ENCODE peak calls at places on chromosomes 4 and X, in four cellular contexts. One of them, this sample, is unnamed.

GRCh38 chrX:32041181-32041580 is 969.3 kb upstream of the FTHL17 start:
- DNase-seq in anterior cingulate cortex: peak
- DNase-seq in GM20000: no peak
- DNase-seq in stimulated activated CD4-positive, alpha-beta T cell treated with anti-CD3 and anti-CD28 coated beads, Interleukin-15, amount 100 ng/mL, for 1 hour: no peak
- DNase-seq in this sample: no peak

GRCh38 chr4:73417973-73418372 is 13.9 kb downstream of the ALB start:
- DNase-seq in GM20000: no peak
- DNase-seq in stimulated activated CD4-positive, alpha-beta T cell treated with anti-CD3 and anti-CD28 coated beads, Interleukin-15, amount 100 ng/mL, for 1 hour: no peak
- DNase-seq in anterior cingulate cortex: no peak
- DNase-seq in this sample: no peak

GRCh38 chr4:80192937-80193336 is 4.4 kb upstream of the PRDM8 start:
- DNase-seq in stimulated activated CD4-positive, alpha-beta T cell treated with anti-CD3 and anti-CD28 coated beads, Interleukin-15, amount 100 ng/mL, for 1 hour: no peak
- DNase-seq in anterior cingulate cortex: no peak
- DNase-seq in GM20000: no peak
- DNase-seq in this sample: peak

GRCh38 chr4:174222266-174222872 is 61.1 kb downstream of the FBXO8 start:
- DNase-seq in GM20000: no peak
- DNase-seq in anterior cingulate cortex: no peak
- DNase-seq in stimulated activated CD4-positive, alpha-beta T cell treated with anti-CD3 and anti-CD28 coated beads, Interleukin-15, amount 100 ng/mL, for 1 hour: no peak
- DNase-seq in this sample: peak

GRCh38 chr4:6733358-6734164 is 17.6 kb downstream of the BLOC1S4 start:
- DNase-seq in stimulated activated CD4-positive, alpha-beta T cell treated with anti-CD3 and anti-CD28 coated beads, Interleukin-15, amount 100 ng/mL, for 1 hour: no peak
- DNase-seq in anterior cingulate cortex: no peak
- DNase-seq in GM20000: no peak
- DNase-seq in this sample: no peak

GRCh38 chr4:7956306-7957112 is 16.8 kb upstream of the AFAP1 start:
- DNase-seq in GM20000: no peak
- DNase-seq in anterior cingulate cortex: no peak
- DNase-seq in stimulated activated CD4-positive, alpha-beta T cell treated with anti-CD3 and anti-CD28 coated beads, Interleukin-15, amount 100 ng/mL, for 1 hour: no peak
- DNase-seq in this sample: peak

GRCh38 chr4:4782969-4783368 is 76.5 kb upstream of the MSX1 start:
- DNase-seq in stimulated activated CD4-positive, alpha-beta T cell treated with anti-CD3 and anti-CD28 coated beads, Interleukin-15, amount 100 ng/mL, for 1 hour: no peak
- DNase-seq in anterior cingulate cortex: no peak
- DNase-seq in GM20000: no peak
- DNase-seq in this sample: no peak

GRCh38 chr4:107243141-107243779 is 207.1 kb upstream of the DKK2 start:
- DNase-seq in stimulated activated CD4-positive, alpha-beta T cell treated with anti-CD3 and anti-CD28 coated beads, Interleukin-15, amount 100 ng/mL, for 1 hour: no peak
- DNase-seq in anterior cingulate cortex: no peak
- DNase-seq in GM20000: no peak
- DNase-seq in this sample: no peak

GRCh38 chr4:1249731-1250526 is 999 bp upstream of the CTBP1 start:
- DNase-seq in stimulated activated CD4-positive, alpha-beta T cell treated with anti-CD3 and anti-CD28 coated beads, Interleukin-15, amount 100 ng/mL, for 1 hour: no peak
- DNase-seq in GM20000: peak
- DNase-seq in anterior cingulate cortex: no peak
- DNase-seq in this sample: no peak

GRCh38 chr4:82770607-82771006 is 28.0 kb downstream of the SCD5 start:
- DNase-seq in anterior cingulate cortex: peak
- DNase-seq in GM20000: no peak
- DNase-seq in stimulated activated CD4-positive, alpha-beta T cell treated with anti-CD3 and anti-CD28 coated beads, Interleukin-15, amount 100 ng/mL, for 1 hour: no peak
- DNase-seq in this sample: no peak

GRCh38 chr4:113248320-113248719 is 198.9 kb downstream of the ANK2 start:
- DNase-seq in GM20000: no peak
- DNase-seq in stimulated activated CD4-positive, alpha-beta T cell treated with anti-CD3 and anti-CD28 coated beads, Interleukin-15, amount 100 ng/mL, for 1 hour: no peak
- DNase-seq in anterior cingulate cortex: no peak
- DNase-seq in this sample: no peak

GRCh38 chrX:131306602-131307001 is 17.5 kb upstream of the IGSF1 start:
- DNase-seq in anterior cingulate cortex: no peak
- DNase-seq in stimulated activated CD4-positive, alpha-beta T cell treated with anti-CD3 and anti-CD28 coated beads, Interleukin-15, amount 100 ng/mL, for 1 hour: no peak
- DNase-seq in GM20000: no peak
- DNase-seq in this sample: no peak

GRCh38 chrX:32530802-32531403 is 680.4 kb downstream of the DMD start:
- DNase-seq in GM20000: peak
- DNase-seq in anterior cingulate cortex: no peak
- DNase-seq in stimulated activated CD4-positive, alpha-beta T cell treated with anti-CD3 and anti-CD28 coated beads, Interleukin-15, amount 100 ng/mL, for 1 hour: no peak
- DNase-seq in this sample: peak

GRCh38 chr4:8201341-8201781 is 2.3 kb downstream of the SH3TC1 start:
- DNase-seq in GM20000: peak
- DNase-seq in anterior cingulate cortex: no peak
- DNase-seq in stimulated activated CD4-positive, alpha-beta T cell treated with anti-CD3 and anti-CD28 coated beads, Interleukin-15, amount 100 ng/mL, for 1 hour: no peak
- DNase-seq in this sample: no peak

GRCh38 chr4:1326751-1327525 is 20.1 kb upstream of the UVSSA start:
- DNase-seq in stimulated activated CD4-positive, alpha-beta T cell treated with anti-CD3 and anti-CD28 coated beads, Interleukin-15, amount 100 ng/mL, for 1 hour: no peak
- DNase-seq in GM20000: no peak
- DNase-seq in anterior cingulate cortex: no peak
- DNase-seq in this sample: no peak

GRCh38 chr4:73729534-73730165 is 10.7 kb upstream of the CXCL8 start:
- DNase-seq in GM20000: peak
- DNase-seq in anterior cingulate cortex: peak
- DNase-seq in stimulated activated CD4-positive, alpha-beta T cell treated with anti-CD3 and anti-CD28 coated beads, Interleukin-15, amount 100 ng/mL, for 1 hour: no peak
- DNase-seq in this sample: peak

This sample was measured in HT1080.